ENCODE peak calls at places on chromosomes 12 and 14, in six cellular contexts. W, S, O, K, T and I are unnamed samples.

GRCh38 chr14:82094819-82095218 is 561.2 kb upstream of the SEL1L start:
- DNase-seq in W (no peak), S (no peak), O (no peak), T (no peak), K (no peak), I (no peak)

GRCh38 chr12:51056242-51056641 is 8.1 kb downstream of the LETMD1 start:
- DNase-seq in W (no peak), T (no peak), K (peak), O (no peak), S (no peak), I (peak)

GRCh38 chr12:47547077-47547476 is 158.8 kb downstream of the RPAP3 start:
- DNase-seq in S (peak), K (no peak), W (no peak), O (no peak), T (no peak), I (no peak)

GRCh38 chr12:129193263-129193871 is 340.1 kb downstream of the GLT1D1 start:
- DNase-seq in K (no peak), T (no peak), W (no peak), O (no peak), S (no peak), I (no peak)

GRCh38 chr14:87805315-87805723 is 187.7 kb downstream of the GALC start:
- DNase-seq in W (peak), O (no peak), S (peak), T (no peak), K (peak), I (no peak)

GRCh38 chr12:99498756-99499155 is 148.8 kb upstream of the GARIN6 start:
- DNase-seq in W (no peak), O (no peak), T (no peak), S (peak), K (no peak), I (no peak)

GRCh38 chr12:96141216-96141944 is 52.8 kb upstream of the ELK3 start:
- DNase-seq in S (peak), K (no peak), W (no peak), T (no peak), O (no peak), I (no peak)

GRCh38 chr12:80239867-80240266 is 140.5 kb downstream of the OTOGL start:
- DNase-seq in O (no peak), T (no peak), W (no peak), S (no peak), K (no peak), I (no peak)

GRCh38 chr12:68915055-68915454 is 17.9 kb downstream of the CPM start:
- DNase-seq in S (peak), W (no peak), K (no peak), T (no peak), O (no peak), I (no peak)

GRCh38 chr14:75968461-75968860 is 13.3 kb downstream of the TGFB3 start:
- DNase-seq in K (no peak), T (no peak), S (no peak), W (no peak), O (no peak), I (no peak)

GRCh38 chr12:12919666-12920435 is 28.5 kb downstream of the GPRC5A start:
- DNase-seq in K (no peak), S (peak), O (no peak), T (no peak), W (no peak), I (no peak)

GRCh38 chr12:77469614-77470333 is 360.9 kb upstream of the NAV3 start:
- DNase-seq in T (no peak), O (no peak), K (no peak), S (no peak), W (no peak), I (no peak)

GRCh38 chr12:121107681-121108080 is 25.0 kb upstream of the P2RX7 start:
- DNase-seq in W (no peak), O (no peak), T (no peak), K (no peak), S (peak), I (no peak)

GRCh38 chr14:99699071-99699760 is 15.1 kb downstream of the CYP46A1 start:
- DNase-seq in O (peak), W (no peak), T (no peak), K (no peak), S (no peak), I (no peak)

GRCh38 chr12:43898474-43898873 is 62.6 kb downstream of the TMEM117 start:
- DNase-seq in S (no peak), O (no peak), K (no peak), W (no peak), T (no peak), I (no peak)

GRCh38 chr12:30026621-30027234 is 243.0 kb upstream of the TMTC1 start:
- DNase-seq in O (no peak), K (no peak), T (no peak), W (no peak), S (peak), I (no peak)

GRCh38 chr12:6157482-6157881 is 33.0 kb upstream of the VWF start:
- DNase-seq in T (no peak), W (no peak), S (no peak), O (no peak), K (no peak), I (no peak)

GRCh38 chr12:15664491-15664890 is 124.7 kb downstream of the EPS8 start:
- DNase-seq in W (no peak), S (peak), K (no peak), O (no peak), T (no peak), I (no peak)

GRCh38 chr14:73097421-73097820 is 38.9 kb upstream of the PSEN1 start:
- DNase-seq in T (no peak), O (no peak), W (no peak), S (no peak), K (no peak), I (no peak)

GRCh38 chr12:116320839-116321238 is 43.3 kb upstream of the MED13L start:
- DNase-seq in S (peak), T (no peak), O (no peak), K (no peak), W (no peak), I (no peak)

GRCh38 chr14:104714066-104714465 is 10.0 kb upstream of the ADSS1 start:
- DNase-seq in O (no peak), W (no peak), S (no peak), K (no peak), T (no peak), I (no peak)

GRCh38 chr12:132899033-132899432 is 11.6 kb upstream of the CHFR start:
- DNase-seq in W (no peak), K (no peak), S (no peak), O (no peak), T (no peak), I (no peak)

GRCh38 chr12:110001596-110001995 is 2.4 kb downstream of the ANKRD13A start:
- DNase-seq in O (no peak), K (no peak), S (peak), W (no peak), T (no peak), I (no peak)

GRCh38 chr12:57219993-57220728 is 3.6 kb downstream of the NXPH4 start:
- DNase-seq in T (no peak), S (no peak), O (no peak), W (no peak), K (no peak), I (no peak)

GRCh38 chr14:37580146-37580545 is 14.9 kb downstream of the FOXA1 start:
- DNase-seq in T (no peak), K (no peak), W (no peak), O (no peak), S (no peak), I (no peak)

GRCh38 chr12:122641976-122642375 is 61.2 kb downstream of the HCAR2 start:
- DNase-seq in T (no peak), K (no peak), W (no peak), S (peak), O (no peak), I (no peak)

GRCh38 chr12:54052745-54053624 is 650 bp upstream of the HOXC4 start:
- DNase-seq in S (no peak), K (no peak), W (no peak), T (no peak), O (no peak), I (no peak)

GRCh38 chr12:94793191-94793595 is 142.8 kb upstream of the TMCC3 start:
- DNase-seq in O (no peak), T (no peak), S (peak), K (no peak), W (no peak), I (no peak)

GRCh38 chr14:24277606-24278321 is 6.4 kb upstream of the RABGGTA start:
- DNase-seq in T (no peak), W (no peak), K (peak), O (no peak), S (no peak), I (peak)

GRCh38 chr12:69026341-69026740 is 93.4 kb upstream of the CPM start:
- DNase-seq in K (no peak), W (no peak), O (no peak), T (no peak), S (no peak), I (no peak)

GRCh38 chr14:90554341-90554740 is 157.5 kb downstream of the CALM1 start:
- DNase-seq in T (peak), W (no peak), O (no peak), S (no peak), K (no peak), I (peak)

GRCh38 chr12:77107121-77107520 is 41.8 kb upstream of the E2F7 start:
- DNase-seq in T (no peak), W (no peak), S (no peak), K (no peak), O (no peak), I (no peak)

GRCh38 chr12:25433581-25434325 is 119.3 kb downstream of the LMNTD1 start:
- DNase-seq in W (no peak), T (no peak), O (no peak), S (peak), K (no peak), I (no peak)

GRCh38 chr12:57522887-57523705 is 472 bp downstream of the MBD6 start:
- DNase-seq in T (peak), O (no peak), W (peak), K (peak), S (peak), I (peak)

GRCh38 chr12:5694759-5695409 is 250.2 kb downstream of the ANO2 start:
- DNase-seq in O (no peak), W (no peak), T (no peak), K (no peak), S (peak), I (no peak)

GRCh38 chr12:47752552-47752951 is 6.1 kb downstream of the RAPGEF3 start:
- DNase-seq in T (no peak), K (no peak), O (no peak), W (no peak), S (peak), I (no peak)

GRCh38 chr12:48818831-48819590 is 715 bp downstream of the CACNB3 start:
- DNase-seq in S (no peak), T (no peak), K (no peak), O (no peak), W (peak), I (no peak)

GRCh38 chr14:105528859-105529505 is 2.6 kb downstream of the TMEM121 start:
- DNase-seq in W (peak), O (no peak), K (peak), T (no peak), S (no peak), I (peak)

GRCh38 chr14:59631237-59631636 is 54.6 kb upstream of the CCDC175 start:
- DNase-seq in O (no peak), S (peak), W (no peak), K (no peak), T (no peak), I (no peak)

GRCh38 chr12:130249376-130249775 is 87.1 kb downstream of the FZD10 start:
- DNase-seq in O (no peak), T (no peak), K (no peak), S (no peak), W (no peak), I (no peak)